ENCODE peak calls at places on chromosomes 13 and 19, in six cellular contexts. One of them, this sample, is unnamed.

GRCh38 chr13:23858586-23858985 is 30.6 kb downstream of the MIPEP start:
- DNase-seq in lung: no peak
- DNase-seq in ascending aorta: no peak
- DNase-seq in effector memory CD8-positive, alpha-beta T cell: no peak
- DNase-seq in hepatocyte: no peak
- DNase-seq in glutamatergic neuron: no peak
- DNase-seq in this sample: no peak

GRCh38 chr19:16470541-16470910 is 1.2 kb downstream of the EPS15L1 start:
- DNase-seq in lung: no peak
- DNase-seq in ascending aorta: no peak
- DNase-seq in effector memory CD8-positive, alpha-beta T cell: no peak
- DNase-seq in hepatocyte: no peak
- DNase-seq in glutamatergic neuron: no peak
- DNase-seq in this sample: no peak

GRCh38 chr13:102571075-102571474 is 25.7 kb upstream of the TPP2 start:
- DNase-seq in lung: no peak
- DNase-seq in ascending aorta: no peak
- DNase-seq in effector memory CD8-positive, alpha-beta T cell: no peak
- DNase-seq in hepatocyte: no peak
- DNase-seq in glutamatergic neuron: peak
- DNase-seq in this sample: no peak

GRCh38 chr13:39016789-39017188 is 21.1 kb downstream of the PROSER1 start:
- DNase-seq in lung: no peak
- DNase-seq in ascending aorta: no peak
- DNase-seq in effector memory CD8-positive, alpha-beta T cell: no peak
- DNase-seq in hepatocyte: peak
- DNase-seq in glutamatergic neuron: peak
- DNase-seq in this sample: peak

GRCh38 chr19:46616631-46617322 is 8.1 kb downstream of the PTGIR start:
- DNase-seq in lung: no peak
- DNase-seq in ascending aorta: no peak
- DNase-seq in effector memory CD8-positive, alpha-beta T cell: no peak
- DNase-seq in hepatocyte: peak
- DNase-seq in glutamatergic neuron: peak
- DNase-seq in this sample: peak

GRCh38 chr19:5141926-5142724 is 173.2 kb downstream of the KDM4B start:
- DNase-seq in lung: no peak
- DNase-seq in ascending aorta: no peak
- DNase-seq in effector memory CD8-positive, alpha-beta T cell: no peak
- DNase-seq in hepatocyte: no peak
- DNase-seq in glutamatergic neuron: peak
- DNase-seq in this sample: no peak

GRCh38 chr19:17530586-17530985 is 19.1 kb downstream of the PGLS start:
- DNase-seq in lung: no peak
- DNase-seq in ascending aorta: no peak
- DNase-seq in effector memory CD8-positive, alpha-beta T cell: no peak
- DNase-seq in hepatocyte: no peak
- DNase-seq in glutamatergic neuron: no peak
- DNase-seq in this sample: no peak

GRCh38 chr13:28494537-28494860 is 429 bp downstream of the FLT1 start:
- DNase-seq in lung: no peak
- DNase-seq in ascending aorta: no peak
- DNase-seq in effector memory CD8-positive, alpha-beta T cell: no peak
- DNase-seq in hepatocyte: no peak
- DNase-seq in glutamatergic neuron: peak
- DNase-seq in this sample: no peak

GRCh38 chr19:3295581-3295980 is 70.8 kb upstream of the NFIC start:
- DNase-seq in lung: no peak
- DNase-seq in ascending aorta: no peak
- DNase-seq in effector memory CD8-positive, alpha-beta T cell: no peak
- DNase-seq in hepatocyte: no peak
- DNase-seq in glutamatergic neuron: no peak
- DNase-seq in this sample: no peak

GRCh38 chr19:6464070-6464873 is at the start of gene CRB3:
- DNase-seq in lung: peak
- DNase-seq in ascending aorta: no peak
- DNase-seq in effector memory CD8-positive, alpha-beta T cell: no peak
- DNase-seq in hepatocyte: peak
- DNase-seq in glutamatergic neuron: no peak
- DNase-seq in this sample: no peak

GRCh38 chr19:16825312-16826168 is 3.7 kb upstream of the SIN3B start:
- DNase-seq in lung: peak
- DNase-seq in ascending aorta: no peak
- DNase-seq in effector memory CD8-positive, alpha-beta T cell: no peak
- DNase-seq in hepatocyte: peak
- DNase-seq in glutamatergic neuron: no peak
- DNase-seq in this sample: peak

GRCh38 chr19:49125025-49125731 is 5.8 kb downstream of the PPFIA3 start:
- DNase-seq in lung: no peak
- DNase-seq in ascending aorta: no peak
- DNase-seq in effector memory CD8-positive, alpha-beta T cell: no peak
- DNase-seq in hepatocyte: peak
- DNase-seq in glutamatergic neuron: peak
- DNase-seq in this sample: no peak

GRCh38 chr19:51272183-51272817 is 21.4 kb downstream of the SIGLECL1 start:
- DNase-seq in lung: no peak
- DNase-seq in ascending aorta: no peak
- DNase-seq in effector memory CD8-positive, alpha-beta T cell: peak
- DNase-seq in hepatocyte: no peak
- DNase-seq in glutamatergic neuron: no peak
- DNase-seq in this sample: no peak

GRCh38 chr19:57949702-57950101 is 2.2 kb upstream of the ZNF256 start:
- DNase-seq in lung: no peak
- DNase-seq in ascending aorta: no peak
- DNase-seq in effector memory CD8-positive, alpha-beta T cell: no peak
- DNase-seq in hepatocyte: no peak
- DNase-seq in glutamatergic neuron: no peak
- DNase-seq in this sample: no peak

GRCh38 chr13:106986687-106987434 is 418.9 kb upstream of the ARGLU1 start:
- DNase-seq in lung: no peak
- DNase-seq in ascending aorta: no peak
- DNase-seq in effector memory CD8-positive, alpha-beta T cell: no peak
- DNase-seq in hepatocyte: peak
- DNase-seq in glutamatergic neuron: no peak
- DNase-seq in this sample: no peak